ENCODE peak calls at places on chromosome 11, in eight cellular contexts. Z is left ventricle myocardium inferior; T is activated naive CD8-positive, alpha-beta T cell treated with anti-CD3 and anti-CD28 coated beads, Interleukin-2, amount 10 ng/mL, durations not matched to agents 7 days and 5 days; K is stomach; X is body of pancreas; H is adrenal gland; R is pancreas; A is GM20000. C is an unnamed sample.

GRCh38 chr11:13595166-13595565 is 73.3 kb upstream of the FAR1 start:
- DNase-seq in Z (no peak), T (no peak), K (no peak), X (no peak), H (no peak), R (no peak), A (no peak), C (no peak)

GRCh38 chr11:118166641-118167040 is 9.8 kb downstream of the SCN2B start:
- DNase-seq in Z (no peak), T (no peak), K (no peak), X (no peak), H (no peak), R (no peak), A (no peak), C (no peak)

GRCh38 chr11:16126361-16126760 is 230.0 kb downstream of the SOX6 start:
- DNase-seq in Z (no peak), T (no peak), K (no peak), X (no peak), H (no peak), R (no peak), A (no peak), C (no peak)

GRCh38 chr11:116192509-116193206 is 580.1 kb downstream of the BUD13 start:
- DNase-seq in Z (no peak), T (no peak), K (no peak), X (no peak), H (no peak), R (no peak), A (no peak), C (no peak)

GRCh38 chr11:94181943-94182342 is 53.3 kb downstream of the PANX1 start:
- DNase-seq in Z (no peak), T (no peak), K (no peak), X (no peak), H (no peak), R (no peak), A (no peak), C (no peak)

GRCh38 chr11:12629601-12630313 is 44.5 kb upstream of the TEAD1 start:
- DNase-seq in Z (no peak), T (no peak), K (no peak), X (no peak), H (no peak), R (no peak), A (no peak), C (no peak)

GRCh38 chr11:72598901-72599300 is 75.3 kb downstream of the PDE2A start:
- DNase-seq in Z (peak), T (no peak), K (peak), X (peak), H (peak), R (no peak), A (no peak), C (no peak)

GRCh38 chr11:36426226-36426848 is 83.7 kb downstream of the TRAF6 start:
- DNase-seq in Z (no peak), T (no peak), K (no peak), X (no peak), H (no peak), R (no peak), A (no peak), C (no peak)

GRCh38 chr11:33997473-33998347 is 53.8 kb upstream of the CAPRIN1 start:
- DNase-seq in Z (no peak), T (no peak), K (no peak), X (no peak), H (no peak), R (no peak), A (no peak), C (no peak)

GRCh38 chr11:47001666-47002285 is 65.2 kb downstream of the CSTPP1 start:
- DNase-seq in Z (no peak), T (no peak), K (no peak), X (no peak), H (no peak), R (no peak), A (no peak), C (no peak)

GRCh38 chr11:86761978-86762377 is 38.4 kb upstream of the PRSS23 start:
- DNase-seq in Z (no peak), T (no peak), K (no peak), X (no peak), H (no peak), R (no peak), A (no peak), C (no peak)

GRCh38 chr11:77141034-77141433 is 13.0 kb downstream of the MYO7A start:
- DNase-seq in Z (no peak), T (no peak), K (no peak), X (no peak), H (no peak), R (no peak), A (no peak), C (no peak)

GRCh38 chr11:75673977-75674582 is 5.2 kb upstream of the MAP6 start:
- DNase-seq in Z (no peak), T (no peak), K (no peak), X (no peak), H (peak), R (no peak), A (no peak), C (no peak)

GRCh38 chr11:16902979-16903378 is 111.2 kb downstream of the PLEKHA7 start:
- DNase-seq in Z (no peak), T (no peak), K (no peak), X (no peak), H (no peak), R (no peak), A (peak), C (no peak)

GRCh38 chr11:73995731-73996130 is 13.1 kb upstream of the UCP2 start:
- DNase-seq in Z (no peak), T (no peak), K (no peak), X (no peak), H (no peak), R (no peak), A (no peak), C (no peak)

GRCh38 chr11:44607987-44608386 is 42.5 kb downstream of the CD82 start:
- DNase-seq in Z (no peak), T (no peak), K (no peak), X (no peak), H (no peak), R (no peak), A (no peak), C (no peak)

GRCh38 chr11:110431212-110432073 is 1.7 kb downstream of the FDX1 start:
- DNase-seq in Z (no peak), T (no peak), K (no peak), X (no peak), H (no peak), R (no peak), A (peak), C (no peak)

GRCh38 chr11:65489061-65489705 is 9.7 kb upstream of the MALAT1 start:
- DNase-seq in Z (peak), T (no peak), K (no peak), X (peak), H (peak), R (no peak), A (no peak), C (no peak)

GRCh38 chr11:70786021-70786665 is 387.8 kb downstream of the CTTN start:
- DNase-seq in Z (no peak), T (no peak), K (no peak), X (no peak), H (no peak), R (no peak), A (no peak), C (no peak)

GRCh38 chr11:1837171-1838076 is 1.4 kb upstream of the TNNI2 start:
- DNase-seq in Z (peak), T (peak), K (peak), X (peak), H (peak), R (peak), A (peak), C (no peak)

GRCh38 chr11:76768091-76769047 is 14.8 kb upstream of the TSKU start:
- DNase-seq in Z (peak), T (peak), K (peak), X (peak), H (no peak), R (no peak), A (no peak), C (no peak)

GRCh38 chr11:26649884-26650283 is 72.0 kb downstream of the SLC5A12 start:
- DNase-seq in Z (no peak), T (no peak), K (peak), X (peak), H (peak), R (peak), A (peak), C (peak)

GRCh38 chr11:121983901-121984300 is 132.1 kb downstream of the BLID start:
- DNase-seq in Z (no peak), T (no peak), K (no peak), X (no peak), H (no peak), R (no peak), A (no peak), C (no peak)

GRCh38 chr11:127017482-127017881 is 16.9 kb upstream of the KIRREL3 start:
- DNase-seq in Z (no peak), T (no peak), K (no peak), X (no peak), H (no peak), R (no peak), A (no peak), C (no peak)

GRCh38 chr11:60821827-60822599 is 19.9 kb upstream of the CCDC86 start:
- DNase-seq in Z (no peak), T (no peak), K (no peak), X (no peak), H (no peak), R (no peak), A (no peak), C (no peak)

GRCh38 chr11:71086687-71087258 is 165.6 kb downstream of the SHANK2 start:
- DNase-seq in Z (no peak), T (no peak), K (no peak), X (peak), H (peak), R (peak), A (no peak), C (no peak)

GRCh38 chr11:77596626-77597025 is 6.9 kb downstream of the AQP11 start:
- DNase-seq in Z (no peak), T (no peak), K (no peak), X (no peak), H (no peak), R (no peak), A (no peak), C (no peak)

GRCh38 chr11:121931121-121931520 is 184.9 kb downstream of the BLID start:
- DNase-seq in Z (no peak), T (no peak), K (no peak), X (no peak), H (no peak), R (no peak), A (no peak), C (no peak)

GRCh38 chr11:67265633-67266423 is 445 bp upstream of the GRK2 start:
- DNase-seq in Z (peak), T (peak), K (peak), X (peak), H (peak), R (peak), A (peak), C (peak)

GRCh38 chr11:27965559-27965958 is 142.4 kb downstream of the KIF18A start:
- DNase-seq in Z (no peak), T (no peak), K (no peak), X (no peak), H (no peak), R (no peak), A (no peak), C (no peak)

GRCh38 chr11:92152245-92152644 is 72.4 kb upstream of the FAT3 start:
- DNase-seq in Z (no peak), T (no peak), K (no peak), X (no peak), H (no peak), R (no peak), A (no peak), C (no peak)

GRCh38 chr11:95134491-95134890 is 44.8 kb downstream of the ENDOD1 start:
- DNase-seq in Z (no peak), T (no peak), K (no peak), X (peak), H (peak), R (no peak), A (no peak), C (peak)

GRCh38 chr11:86670179-86670578 is 2.2 kb downstream of the ME3 start:
- DNase-seq in Z (no peak), T (no peak), K (no peak), X (no peak), H (no peak), R (no peak), A (no peak), C (no peak)

GRCh38 chr11:104582431-104582830 is 315.8 kb downstream of the CASP12 start:
- DNase-seq in Z (no peak), T (no peak), K (no peak), X (no peak), H (no peak), R (no peak), A (no peak), C (no peak)

GRCh38 chr11:69459848-69460539 is 21.5 kb upstream of the LINC01488 start:
- DNase-seq in Z (no peak), T (no peak), K (no peak), X (no peak), H (no peak), R (no peak), A (no peak), C (no peak)

GRCh38 chr11:28581286-28582242 is 473.4 kb downstream of the METTL15 start:
- DNase-seq in Z (no peak), T (no peak), K (no peak), X (no peak), H (no peak), R (no peak), A (no peak), C (no peak)

GRCh38 chr11:7546324-7546791 is 32.6 kb downstream of the PPFIBP2 start:
- DNase-seq in Z (no peak), T (no peak), K (no peak), X (no peak), H (no peak), R (no peak), A (no peak), C (no peak)

GRCh38 chr11:43905788-43906187 is 25.2 kb downstream of the ALKBH3 start:
- DNase-seq in Z (no peak), T (no peak), K (no peak), X (no peak), H (peak), R (no peak), A (no peak), C (no peak)

GRCh38 chr11:11558826-11559225 is 63.0 kb downstream of the GALNT18 start:
- DNase-seq in Z (no peak), T (no peak), K (no peak), X (no peak), H (no peak), R (no peak), A (no peak), C (no peak)

C was measured in ureter.